ENCODE peak calls at places on chromosomes 4 and X, in seven cellular contexts. Y is SK-N-SH, Q is GM23248, X is OCI-LY7, W is PC-3, T is HCT116, J is GM23338. U is an unnamed sample.

GRCh38 chr4:11183358-11183745 is 245.3 kb downstream of the HS3ST1 start:
- DNase-seq in J (no peak), Q (no peak), T (no peak), X (no peak), W (no peak), Y (no peak), U (no peak)

GRCh38 chrX:76605390-76605789 is 177.9 kb downstream of the MAGEE1 start:
- DNase-seq in T (no peak), Q (no peak), W (no peak), X (no peak), Y (no peak), J (no peak), U (no peak)

GRCh38 chr4:150126880-150127236 is 48.6 kb downstream of the DCLK2 start:
- DNase-seq in W (peak; percentile 75), X (no peak), J (no peak), Y (no peak), Q (peak; percentile 72), T (no peak), U (no peak)

GRCh38 chr4:173367946-173368345 is 2.8 kb upstream of the SAP30 start:
- DNase-seq in J (no peak), Y (no peak), T (no peak), Q (peak; percentile 55), W (peak; percentile 23), X (peak; percentile 7), U (no peak)

GRCh38 chr4:52263612-52264011 is 212.5 kb downstream of the SPATA18 start:
- DNase-seq in T (no peak), Y (no peak), J (no peak), X (no peak), W (peak; percentile 90), Q (peak; percentile 4), U (no peak)

GRCh38 chr4:11182586-11183357 is 245.9 kb downstream of the HS3ST1 start:
- DNase-seq in T (no peak), J (no peak), Y (no peak), W (peak; percentile 57), X (no peak), Q (peak; percentile 0), U (no peak)

GRCh38 chrX:16788477-16788876 is 2.2 kb downstream of the TXLNG start:
- DNase-seq in Y (no peak), W (no peak), Q (peak; percentile 46), J (no peak), T (no peak), X (no peak), U (no peak)

GRCh38 chr4:122854860-122855259 is 28.2 kb downstream of the FGF2 start:
- DNase-seq in W (no peak), X (no peak), Y (no peak), T (no peak), Q (no peak), J (no peak), U (peak; percentile 17)

GRCh38 chrX:40755291-40756249 is 20.2 kb upstream of the MED14 start:
- DNase-seq in J (no peak), X (no peak), T (no peak), Q (peak; percentile 80), Y (no peak), W (no peak), U (no peak)

GRCh38 chrX:71618303-71618721 is at the start of gene CXCR3:
- DNase-seq in X (peak; percentile 59), Y (no peak), J (no peak), T (no peak), W (no peak), Q (no peak), U (no peak)

GRCh38 chr4:143337600-143338287 is 1.1 kb downstream of the GAB1 start:
- DNase-seq in W (peak; percentile 37), J (peak; percentile 68), Q (peak; percentile 70), X (peak; percentile 57), Y (peak; percentile 37), T (no peak), U (peak; percentile 54)

GRCh38 chrX:80812176-80812575 is 2.5 kb upstream of the BRWD3 start:
- DNase-seq in Y (peak; percentile 8), Q (peak; percentile 42), T (no peak), J (peak; percentile 75), X (peak; percentile 55), W (peak; percentile 26), U (peak; percentile 56)
- TF ChIP-seq EZH2phosphoT487 in Y (no peak), Q (no peak), T (no peak), J (no peak), X (no peak), W (no peak), U (no peak)

DNA sequence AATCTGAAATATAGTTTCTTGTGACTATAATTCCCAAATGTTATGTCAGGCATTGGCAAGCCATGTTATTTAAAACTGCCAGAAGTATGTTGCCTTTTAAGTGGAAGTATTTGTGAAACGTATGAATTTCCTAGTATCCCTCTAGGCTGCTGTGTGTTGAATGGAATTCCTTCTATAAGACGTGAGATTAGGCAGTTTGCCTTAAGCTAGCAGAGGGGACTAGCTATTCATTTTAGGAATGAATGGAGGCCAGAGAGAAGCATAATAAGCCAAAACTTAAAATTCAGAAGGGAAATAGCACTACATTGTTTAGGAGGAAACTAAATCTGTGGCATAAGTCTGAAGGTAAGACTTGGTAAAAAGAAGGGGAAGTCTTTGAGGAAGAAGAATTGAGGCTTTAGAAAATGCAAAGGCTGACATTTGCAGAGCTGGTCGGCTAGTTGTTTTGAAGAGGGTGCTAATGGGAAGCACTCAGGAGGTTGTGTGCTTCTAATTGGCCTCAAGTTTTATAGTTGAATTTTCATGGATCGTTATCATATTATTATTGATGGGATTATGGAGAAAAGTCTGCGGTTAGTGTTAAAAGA is 57.1 kb downstream of the TMEM131L start:
- DNase-seq in Y (no peak), J (no peak), X (peak; percentile 34), W (no peak), T (no peak), Q (no peak), U (peak; percentile 50)
- H3K4me2 ChIP-seq in Y (no peak overlapping the region), J (no peak overlapping the region), X (peak overlapping the region; percentile 62), W (no peak overlapping the region), T (no peak overlapping the region), Q (no peak overlapping the region), U (no peak overlapping the region)

GRCh38 chrX:2710041-2710471 is 19.0 kb downstream of the CD99 start:
- DNase-seq in T (peak; percentile 51), J (no peak), Q (peak; percentile 95), W (peak; percentile 76), Y (no peak), X (no peak), U (no peak)
- TF ChIP-seq EZH2phosphoT487 in T (no peak), J (no peak), Q (no peak), W (no peak), Y (no peak), X (no peak), U (no peak)

GRCh38 chr4:71095141-71095939 is 101.9 kb downstream of the DCK start:
- DNase-seq in J (no peak), Q (no peak), Y (no peak), T (no peak), X (no peak), W (no peak), U (no peak)
- H3K4me2 ChIP-seq in J (peak overlapping the region; percentile 11), Q (no peak overlapping the region), Y (peak overlapping the region; percentile 30), T (no peak overlapping the region), X (no peak overlapping the region), W (no peak overlapping the region), U (peak overlapping the region; percentile 61)

GRCh38 chr4:147994491-147995385 is 262.9 kb downstream of the ARHGAP10 start:
- DNase-seq in Q (no peak), Y (no peak), J (no peak), X (no peak), W (no peak), T (no peak), U (no peak)

GRCh38 chr4:147991543-147992295 is 259.8 kb downstream of the ARHGAP10 start:
- DNase-seq in Q (no peak), T (no peak), X (no peak), J (no peak), Y (no peak), W (no peak), U (peak; percentile 60)

GRCh38 chr4:147996840-147997239 is 265.0 kb downstream of the ARHGAP10 start:
- DNase-seq in X (no peak), J (no peak), Q (no peak), Y (no peak), W (no peak), T (no peak), U (no peak)

GRCh38 chr4:147994076-147994475 is 262.2 kb downstream of the ARHGAP10 start:
- DNase-seq in Y (no peak), Q (no peak), X (no peak), W (no peak), T (no peak), J (no peak), U (no peak)
- TF ChIP-seq EZH2phosphoT487 in Y (no peak), Q (no peak), X (no peak), W (no peak), T (no peak), J (no peak), U (no peak)